ENCODE peak calls at places on chromosomes 16 and 17, in nine cellular contexts. N, L, B, X, W, S, A, H and U are unnamed samples.

GRCh38 chr17:76612977-76613851 is 27.6 kb upstream of the ST6GALNAC2 start:
- DNase-seq in W (no peak), H (no peak), S (no peak), L (no peak), N (no peak), A (no peak), B (peak; percentile 40), X (no peak), U (no peak)

GRCh38 chr16:77788196-77789084 is at the start of gene VAT1L:
- DNase-seq in N (no peak), S (peak; percentile 21), H (no peak), X (peak; percentile 64), A (peak; percentile 27), B (no peak), W (peak; percentile 56), L (peak; percentile 41), U (peak; percentile 52)

GRCh38 chr16:57749101-57749692 is 13.6 kb downstream of the KATNB1 start:
- DNase-seq in X (no peak), W (no peak), B (no peak), S (no peak), N (no peak), L (no peak), H (no peak), A (no peak), U (no peak)

GRCh38 chr17:72569193-72569946 is 448.6 kb downstream of the SOX9 start:
- DNase-seq in X (no peak), H (no peak), A (no peak), W (no peak), B (no peak), L (no peak), N (no peak), S (peak; percentile 58), U (no peak)

GRCh38 chr16:16080465-16081065 is 131.1 kb downstream of the ABCC1 start:
- DNase-seq in X (no peak), S (no peak), B (no peak), N (no peak), H (no peak), W (no peak), L (no peak), A (no peak), U (no peak)

GRCh38 chr16:89179148-89179484 is 7.6 kb downstream of the CDH15 start:
- DNase-seq in N (no peak), W (no peak), A (no peak), S (no peak), H (no peak), X (no peak), B (no peak), L (no peak), U (no peak)

GRCh38 chr17:7307686-7308624 is 527 bp downstream of the EIF5A start:
- DNase-seq in A (peak; percentile 50), B (peak; percentile 87), X (peak; percentile 85), W (no peak), L (peak; percentile 30), S (no peak), N (no peak), H (no peak), U (peak; percentile 52)

GRCh38 chr17:81457396-81457795 is 55.2 kb downstream of the ACTG1 start:
- DNase-seq in W (no peak), A (no peak), L (no peak), X (no peak), H (no peak), N (no peak), S (no peak), B (no peak), U (no peak)

GRCh38 chr17:41505836-41506767 is 690 bp upstream of the KRT13 start:
- DNase-seq in H (no peak), S (no peak), L (no peak), N (no peak), X (no peak), B (no peak), W (no peak), A (no peak), U (no peak)

GRCh38 chr17:61402073-61402541 is 2.5 kb downstream of the TBX2 start:
- DNase-seq in X (no peak), S (no peak), L (no peak), W (no peak), B (peak; percentile 64), H (no peak), A (no peak), N (no peak), U (no peak)

GRCh38 chr17:50935201-50936124 is 69.3 kb upstream of the TOB1 start:
- DNase-seq in N (no peak), A (no peak), X (no peak), B (peak; percentile 91), W (peak; percentile 85), H (no peak), S (no peak), L (no peak), U (peak; percentile 88)